ENCODE peak calls at places on chromosomes 7 and 10, in eight cellular contexts. M is A172; C is AG10803; A is neural crest cell; G is activated CD4-positive, alpha-beta T cell treated with anti-CD3 and anti-CD28 coated beads, Interleukin-2, amount 50 U/mL, for 1 hour; Y is HEK293T; H is ELF-1; U is AG20443. I is an unnamed sample.
A peak's percentile ranks its signal among the peaks of the same experiment; 100 is the strongest.

GRCh38 chr7:52863667-52864066 is 171.8 kb upstream of the POM121L12 start:
- DNase-seq in M (no peak), C (no peak), A (no peak), G (no peak), Y (no peak), H (no peak), U (no peak), I (no peak)

GRCh38 chr7:44056681-44057080 is 8.7 kb downstream of the PGAM2 start:
- DNase-seq in M (no peak), C (no peak), A (no peak), G (no peak), Y (no peak), H (no peak), U (no peak), I (peak; percentile 23)

GRCh38 chr10:69214666-69215131 is 5.4 kb upstream of the HKDC1 start:
- DNase-seq in M (no peak), C (no peak), A (no peak), G (no peak), Y (no peak), H (no peak), U (no peak), I (no peak)

GRCh38 chr10:15433850-15434537 is 62.9 kb upstream of the FAM171A1 start:
- DNase-seq in M (peak; percentile 69), C (peak; percentile 58), A (peak; percentile 56), G (peak; percentile 3), Y (no peak), H (no peak), U (peak; percentile 58), I (peak; percentile 52)

GRCh38 chr10:131854579-131855335 is 46.1 kb upstream of the PPP2R2D start:
- DNase-seq in M (no peak), C (no peak), A (no peak), G (no peak), Y (no peak), H (no peak), U (no peak), I (no peak)

GRCh38 chr10:3486346-3487065 is 298.5 kb downstream of the KLF6 start:
- DNase-seq in M (peak; percentile 94), C (no peak), A (no peak), G (no peak), Y (no peak), H (peak; percentile 92), U (no peak), I (peak; percentile 84)

GRCh38 chr7:22702516-22702915 is 24.5 kb upstream of the IL6 start:
- DNase-seq in M (no peak), C (peak; percentile 22), A (no peak), G (no peak), Y (no peak), H (no peak), U (no peak), I (no peak)

GRCh38 chr7:34886856-34887255 is 150.4 kb downstream of the DPY19L1 start:
- DNase-seq in M (no peak), C (no peak), A (no peak), G (no peak), Y (no peak), H (no peak), U (no peak), I (no peak)

I was measured in H7.